ENCODE peak calls at places on chromosomes 16 and 17, in five cellular contexts. D is right lobe of liver; G is bronchial epithelial cell; S is CD4-positive, alpha-beta T cell; M is sigmoid colon. W is an unnamed sample.

GRCh38 chr16:57500578-57501111 is 14.4 kb upstream of the DOK4 start:
- DNase-seq in S (no peak), M (peak; percentile 50), G (no peak), D (peak; percentile 90), W (no peak)

GRCh38 chr17:63954402-63955063 is 18.2 kb downstream of the SCN4A start:
- DNase-seq in G (no peak), D (no peak), S (no peak), M (no peak), W (no peak)

GRCh38 chr17:81379523-81379942 is 15.7 kb upstream of the BAHCC1 start:
- DNase-seq in M (no peak), S (no peak), D (peak; percentile 48), G (peak; percentile 59), W (peak; percentile 80)

GRCh38 chr17:63446981-63447687 is 1.0 kb upstream of the CYB561 start:
- DNase-seq in D (no peak), S (peak; percentile 50), M (no peak), G (peak; percentile 29), W (no peak)

GRCh38 chr16:49632798-49633189 is 223.1 kb downstream of the ZNF423 start:
- DNase-seq in M (no peak), D (no peak), S (no peak), G (no peak), W (no peak)

GRCh38 chr16:85639529-85640253 is 26.6 kb downstream of the GSE1 start:
- DNase-seq in S (no peak), G (peak; percentile 55), M (peak; percentile 91), D (peak; percentile 85), W (no peak)

GRCh38 chr16:86676216-86676800 is 98.0 kb downstream of the FOXL1 start:
- DNase-seq in G (peak; percentile 99), M (no peak), D (no peak), S (no peak), W (no peak)

GRCh38 chr16:49586466-49586865 is 212.9 kb downstream of the C16orf78 start:
- DNase-seq in D (no peak), M (no peak), G (no peak), S (peak; percentile 8), W (no peak)

GRCh38 chr16:12132290-12132689 is 155.8 kb downstream of the SNX29 start:
- DNase-seq in S (no peak), M (no peak), G (peak; percentile 25), D (no peak), W (peak; percentile 7)

GRCh38 chr16:67766281-67766680 is 40.1 kb downstream of the RANBP10 start:
- DNase-seq in D (no peak), M (no peak), S (no peak), G (no peak), W (no peak)
- TF ChIP-seq CTCF in D (no peak), M (no peak), S (no peak), G (no peak), W (no peak)

GRCh38 chr16:30065943-30066881 is 652 bp downstream of the ALDOA start:
- DNase-seq in D (peak; percentile 60), S (peak; percentile 40), G (peak; percentile 33), M (no peak), W (no peak)

GRCh38 chr16:30064746-30065111 is 831 bp upstream of the ALDOA start:
- DNase-seq in S (no peak), D (no peak), M (no peak), G (no peak), W (no peak)

GRCh38 chr16:30063893-30064745 is 1.4 kb upstream of the ALDOA start:
- DNase-seq in S (peak; percentile 74), D (peak; percentile 77), G (peak; percentile 42), M (peak; percentile 92), W (no peak)

GRCh38 chr16:30066882-30067583 is 1.5 kb downstream of the ALDOA start:
- DNase-seq in G (no peak), S (no peak), M (peak; percentile 77), D (peak; percentile 66), W (no peak)

GRCh38 chr16:30065112-30065942 is at the start of gene ALDOA:
- DNase-seq in G (peak; percentile 96), S (peak; percentile 92), M (peak; percentile 99), D (peak; percentile 99), W (peak; percentile 99)
- TF ChIP-seq CTCF in G (no peak), S (no peak), M (no peak), D (no peak), W (peak; percentile 1)

DNA sequence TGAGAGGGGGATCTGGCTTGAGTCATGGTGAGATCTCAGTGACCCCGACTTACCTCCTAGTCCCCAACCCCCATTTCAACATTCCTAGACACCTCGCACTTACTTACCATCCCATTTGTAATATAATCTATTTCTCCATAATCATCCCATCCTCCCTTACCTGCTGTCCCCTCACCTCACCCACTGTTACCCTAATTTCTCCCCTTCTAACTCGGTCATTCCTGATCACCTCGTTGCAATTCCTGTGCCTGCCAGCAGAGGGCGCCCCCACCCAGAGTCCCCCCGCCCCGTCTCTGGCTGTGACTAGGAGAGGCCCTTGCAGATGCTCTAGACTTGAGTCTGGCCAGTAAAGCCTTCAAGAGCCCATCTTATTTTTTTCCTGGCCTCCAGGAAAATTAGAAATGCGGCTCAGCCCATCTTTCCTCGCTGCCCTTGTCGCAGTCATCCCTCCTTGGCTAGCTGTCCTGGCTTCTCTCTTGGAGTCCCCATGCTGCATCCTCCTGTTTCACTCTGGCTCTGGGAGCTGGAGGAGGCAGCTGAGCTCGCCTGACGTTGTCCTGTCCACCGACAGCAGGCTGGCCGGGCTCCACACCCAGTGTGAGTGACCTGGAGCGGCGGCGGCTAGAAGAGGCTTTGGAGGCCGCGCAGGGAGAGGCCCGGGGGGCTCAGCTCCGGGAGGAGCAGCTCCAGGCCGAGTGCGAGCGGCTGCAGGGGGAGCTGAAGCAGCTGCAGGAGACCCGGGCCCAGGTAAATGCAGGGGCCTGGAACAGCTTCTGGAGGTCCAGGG is 5.0 kb downstream of the TBKBP1 start:
- DNase-seq in G (no peak), M (peak; percentile 74), D (peak; percentile 61), S (peak; percentile 90), W (peak; percentile 93)
- TF ChIP-seq CTCF in G (peak; percentile 79), M (peak; percentile 70), D (peak; percentile 95), S (peak; percentile 99), W (peak; percentile 92)

DNA sequence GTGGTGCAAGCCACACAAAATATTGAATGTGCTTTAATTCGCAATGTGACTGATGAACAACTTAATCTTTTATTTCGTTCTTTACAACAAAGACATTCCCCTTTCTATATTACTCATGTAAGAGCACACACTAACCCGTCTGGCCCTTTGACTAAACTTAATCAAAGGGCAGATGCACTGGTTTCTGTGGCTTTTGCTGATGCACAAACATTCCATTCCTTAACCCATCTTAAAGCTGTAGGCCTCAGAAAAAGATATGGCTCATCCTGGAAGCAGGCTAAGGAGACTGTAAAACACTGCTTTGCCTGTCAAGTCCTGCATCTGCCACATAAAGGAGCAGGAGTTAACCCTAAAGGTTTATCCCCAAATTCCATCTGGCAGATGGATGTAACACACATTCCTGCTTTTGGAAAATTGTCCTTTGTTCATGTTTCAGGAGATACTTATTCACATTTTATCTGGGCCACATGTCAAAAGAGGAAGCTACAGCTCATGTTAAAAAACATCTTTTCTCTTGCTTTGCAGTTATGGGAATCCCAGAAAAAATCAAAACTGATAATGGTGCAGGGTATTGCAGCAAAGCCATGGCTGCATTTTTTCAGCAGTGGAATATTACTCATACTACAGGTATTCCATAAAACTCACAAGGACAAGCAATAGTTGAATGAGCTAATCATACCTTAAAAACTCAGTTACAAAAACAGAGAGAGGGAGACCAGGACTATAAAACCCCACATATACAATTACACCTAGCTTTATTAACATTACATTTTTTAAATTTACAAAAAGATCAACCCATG is 137.2 kb downstream of the AHSP start:
- DNase-seq in M (no peak), S (no peak), D (no peak), G (peak; percentile 25), W (no peak)
- TF ChIP-seq CTCF in M (no peak), S (no peak), D (no peak), G (no peak), W (no peak)

GRCh38 chr17:34584805-34585416 is 5.5 kb downstream of the TMEM132E start:
- DNase-seq in D (no peak), M (no peak), G (peak; percentile 33), S (no peak), W (peak; percentile 56)
- TF ChIP-seq CTCF in D (peak; percentile 22), M (no peak), G (peak; percentile 21), S (no peak), W (peak; percentile 64)

DNA sequence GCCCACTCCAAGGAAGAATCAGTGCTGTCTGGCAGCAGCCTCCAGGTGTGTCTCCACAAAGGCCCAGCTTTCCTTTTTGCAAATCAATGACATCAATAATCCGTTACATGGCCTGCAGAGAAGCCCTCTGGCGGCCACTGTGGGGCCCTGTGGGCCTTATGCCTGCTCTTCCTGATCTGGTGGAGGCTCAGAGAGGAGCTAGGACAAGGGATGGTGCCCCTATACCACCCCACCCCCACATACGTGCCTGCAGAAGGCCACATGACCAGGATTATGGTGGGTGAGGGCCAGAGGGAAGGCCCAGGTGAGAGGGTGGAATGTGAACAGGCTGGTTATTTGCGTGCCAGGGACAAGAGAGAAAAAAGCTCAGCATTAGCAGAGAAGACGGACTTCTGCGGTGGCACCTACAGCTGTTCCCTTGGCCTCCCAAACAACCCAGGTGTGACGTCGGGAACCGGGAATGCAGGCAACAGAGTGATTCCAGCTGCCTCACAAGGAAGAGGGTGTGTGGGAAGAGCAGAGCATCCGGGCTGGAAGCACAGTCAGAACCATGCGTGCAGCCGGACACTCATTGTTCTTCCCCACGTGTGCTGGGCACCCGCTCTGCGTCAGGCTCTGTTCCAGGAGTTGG is 22.5 kb downstream of the EIF4A3 start:
- DNase-seq in M (peak; percentile 60), S (no peak), G (peak; percentile 75), D (no peak), W (no peak)
- TF ChIP-seq CTCF in M (no peak), S (no peak), G (peak; percentile 60), D (peak; percentile 43), W (peak; percentile 54)

DNA sequence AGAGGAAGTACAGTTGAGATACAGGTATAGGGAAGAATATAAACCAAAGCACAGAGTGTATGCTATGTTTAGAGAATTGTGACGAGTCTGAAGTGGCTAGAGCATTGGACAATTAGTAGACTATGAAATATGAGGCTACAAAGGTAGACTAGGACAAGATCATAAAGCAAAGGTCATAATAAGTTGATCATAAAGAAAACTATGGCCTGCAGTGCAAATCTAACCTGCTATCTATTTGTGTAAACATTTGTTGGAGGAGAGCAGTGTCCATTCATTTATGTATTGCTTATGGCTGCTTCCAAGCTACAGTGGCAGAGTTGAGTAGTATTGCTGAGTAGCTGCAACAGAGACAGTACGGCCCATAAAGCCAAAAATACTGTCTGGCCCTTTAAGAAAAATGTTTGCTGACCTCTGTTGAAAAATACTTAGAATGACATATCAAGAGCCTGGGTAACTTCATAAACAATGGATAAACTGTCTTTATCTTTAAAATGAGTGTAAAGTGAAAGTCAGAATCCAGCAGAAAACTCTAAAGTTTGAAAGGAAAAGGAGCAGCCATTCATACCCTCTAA is 14.5 kb upstream of the OR1E2 start:
- DNase-seq in S (no peak), M (no peak), D (no peak), G (peak; percentile 14), W (no peak)
- TF ChIP-seq CTCF in S (no peak), M (no peak), D (no peak), G (no peak), W (no peak)

GRCh38 chr17:28357061-28357900 is at the start of gene POLDIP2:
- DNase-seq in D (peak; percentile 97), M (peak; percentile 98), S (peak; percentile 97), G (peak; percentile 82), W (peak; percentile 98)
- TF ChIP-seq CTCF in D (no peak), M (no peak), S (no peak), G (peak; percentile 1), W (peak; percentile 52)

GRCh38 chr17:57255776-57256681 is at the start of gene MSI2:
- DNase-seq in M (peak; percentile 99), D (peak; percentile 94), G (peak; percentile 42), S (peak; percentile 91), W (no peak)
- TF ChIP-seq CTCF in M (no peak), D (no peak), G (peak; percentile 4), S (no peak), W (peak; percentile 51)